ENCODE peak calls at places on chromosomes 4 and X, in six cellular contexts. K is H1; Y is heart left ventricle; E is CD8-positive, alpha-beta T cell; J is tibial artery; N is CD4-positive, alpha-beta T cell. Z is an unnamed sample.

GRCh38 chrX:102765794-102766193 is 45.3 kb downstream of the GPRASP3 start:
- DNase-seq in K (no peak), E (no peak), N (no peak), J (no peak), Y (no peak), Z (no peak)

GRCh38 chr4:77040265-77040664 is 35.5 kb downstream of the CCNI start:
- DNase-seq in K (no peak), N (no peak), Y (no peak), E (no peak), J (no peak), Z (no peak)

GRCh38 chr4:6855692-6856297 is 53.8 kb upstream of the TBC1D14 start:
- DNase-seq in K (no peak), J (no peak), N (no peak), Y (no peak), E (peak), Z (no peak)

GRCh38 chr4:76930721-76931481 is 18.7 kb upstream of the SEPTIN11 start:
- DNase-seq in Y (no peak), J (no peak), N (no peak), K (no peak), E (no peak), Z (peak)

GRCh38 chrX:139932077-139932900 is 564 bp downstream of the ATP11C start:
- DNase-seq in K (no peak), N (peak), J (peak), E (peak), Y (peak), Z (no peak)

GRCh38 chrX:20571611-20572010 is 304.9 kb upstream of the RPS6KA3 start:
- DNase-seq in J (no peak), E (no peak), Y (no peak), N (no peak), K (no peak), Z (no peak)

GRCh38 chr4:2047031-2047660 is 12.0 kb upstream of the NAT8L start:
- DNase-seq in E (no peak), Y (no peak), N (no peak), K (no peak), J (peak), Z (no peak)

GRCh38 chr4:55475394-55476243 is 71.1 kb downstream of the CLOCK start:
- DNase-seq in N (no peak), J (no peak), Y (no peak), K (no peak), E (no peak), Z (peak)

GRCh38 chr4:159224412-159224811 is 121.5 kb downstream of the RAPGEF2 start:
- DNase-seq in E (no peak), Y (no peak), K (no peak), J (no peak), N (no peak), Z (no peak)

GRCh38 chr4:108375434-108375833 is 206.7 kb upstream of the LEF1 start:
- DNase-seq in E (no peak), K (no peak), N (no peak), Y (no peak), J (no peak), Z (no peak)

GRCh38 chr4:185395255-185395955 is at the start of gene LRP2BP:
- DNase-seq in E (no peak), K (no peak), J (no peak), N (no peak), Y (no peak), Z (peak)

GRCh38 chrX:130770615-130771014 is 132.4 kb downstream of the ENOX2 start:
- DNase-seq in K (no peak), E (no peak), J (no peak), Y (no peak), N (no peak), Z (peak)

GRCh38 chr4:179893967-179894590 is 2349.1 kb upstream of the TENM3 start:
- DNase-seq in E (no peak), J (no peak), K (no peak), N (no peak), Y (no peak), Z (no peak)

GRCh38 chr4:158297866-158298265 is 87.6 kb downstream of the TMEM144 start:
- DNase-seq in K (no peak), J (no peak), Y (no peak), E (no peak), N (no peak), Z (no peak)

GRCh38 chr4:55297346-55297745 is 48.7 kb upstream of the SRD5A3 start:
- DNase-seq in E (no peak), K (no peak), J (no peak), Y (no peak), N (no peak), Z (peak)

GRCh38 chrX:30615229-30615628 is 37.7 kb upstream of the TASL start:
- DNase-seq in Y (no peak), K (no peak), E (no peak), N (no peak), J (no peak), Z (no peak)

GRCh38 chrX:9788908-9789307 is 2.7 kb downstream of the SHROOM2 start:
- DNase-seq in N (no peak), K (no peak), Y (no peak), E (no peak), J (no peak), Z (no peak)

GRCh38 chr4:41384992-41385391 is 128.3 kb downstream of the UCHL1 start:
- DNase-seq in N (no peak), E (no peak), J (peak), K (no peak), Y (peak), Z (no peak)

GRCh38 chrX:53435997-53436396 is 1.8 kb upstream of the HSD17B10 start:
- DNase-seq in E (peak), J (no peak), K (no peak), N (peak), Y (no peak), Z (no peak)

GRCh38 chr4:138494931-138495330 is 252.8 kb upstream of the SLC7A11 start:
- DNase-seq in E (no peak), K (peak), Y (no peak), N (no peak), J (no peak), Z (no peak)

GRCh38 chrX:24025741-24026402 is 1.1 kb downstream of the KLHL15 start:
- DNase-seq in N (no peak), Y (no peak), K (no peak), J (peak), E (no peak), Z (no peak)

GRCh38 chr4:170581322-170581721 is 491.6 kb upstream of the AADAT start:
- DNase-seq in N (no peak), Y (no peak), E (no peak), K (peak), J (no peak), Z (no peak)

GRCh38 chr4:40684404-40684803 is 54.7 kb upstream of the RBM47 start:
- DNase-seq in N (no peak), Y (no peak), K (no peak), J (no peak), E (no peak), Z (no peak)

GRCh38 chrX:141839856-141840255 is 1.7 kb downstream of the MAGEC3 start:
- DNase-seq in J (no peak), N (no peak), Y (no peak), E (no peak), K (no peak), Z (no peak)

GRCh38 chr4:20474119-20474518 is 222.4 kb downstream of the SLIT2 start:
- DNase-seq in J (no peak), K (no peak), N (no peak), E (no peak), Y (no peak), Z (no peak)

GRCh38 chr4:76308548-76308947 is 2.0 kb downstream of the STBD1 start:
- DNase-seq in N (no peak), Y (peak), J (no peak), E (no peak), K (no peak), Z (no peak)

GRCh38 chr4:174066806-174067205 is 216.7 kb downstream of the FBXO8 start:
- DNase-seq in N (no peak), K (no peak), J (no peak), Y (no peak), E (no peak), Z (no peak)

GRCh38 chr4:145736241-145736831 is 56.4 kb downstream of the C4orf51 start:
- DNase-seq in Y (no peak), K (no peak), J (peak), E (no peak), N (no peak), Z (no peak)
- H3K27ac ChIP-seq in Y (peak), K (no peak), J (peak), E (no peak), N (no peak), Z (peak)

DNA sequence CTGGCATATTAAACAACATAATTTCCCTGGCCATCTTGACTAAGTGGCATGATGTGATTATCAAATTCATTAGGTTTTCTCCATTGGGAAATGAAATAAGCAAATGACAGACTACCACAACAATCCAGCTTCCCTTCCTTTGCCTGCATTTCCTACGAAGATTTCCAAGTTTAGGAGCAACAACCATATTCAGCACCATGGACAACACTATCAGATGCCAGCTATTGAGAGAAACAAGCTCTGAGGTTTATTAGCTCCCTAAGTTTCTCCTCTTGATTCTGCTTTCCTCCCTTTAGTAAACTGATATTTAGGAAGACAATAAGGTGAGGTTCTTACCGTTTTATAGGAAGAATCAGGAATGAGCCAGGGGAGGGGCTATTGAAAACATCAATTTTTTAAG is 36.2 kb downstream of the DCX start:
- DNase-seq in E (no peak), N (no peak), K (no peak), Y (no peak), J (no peak), Z (no peak)
- H3K27ac ChIP-seq in E (no peak), N (no peak), K (no peak), Y (no peak), J (no peak), Z (no peak)

DNA sequence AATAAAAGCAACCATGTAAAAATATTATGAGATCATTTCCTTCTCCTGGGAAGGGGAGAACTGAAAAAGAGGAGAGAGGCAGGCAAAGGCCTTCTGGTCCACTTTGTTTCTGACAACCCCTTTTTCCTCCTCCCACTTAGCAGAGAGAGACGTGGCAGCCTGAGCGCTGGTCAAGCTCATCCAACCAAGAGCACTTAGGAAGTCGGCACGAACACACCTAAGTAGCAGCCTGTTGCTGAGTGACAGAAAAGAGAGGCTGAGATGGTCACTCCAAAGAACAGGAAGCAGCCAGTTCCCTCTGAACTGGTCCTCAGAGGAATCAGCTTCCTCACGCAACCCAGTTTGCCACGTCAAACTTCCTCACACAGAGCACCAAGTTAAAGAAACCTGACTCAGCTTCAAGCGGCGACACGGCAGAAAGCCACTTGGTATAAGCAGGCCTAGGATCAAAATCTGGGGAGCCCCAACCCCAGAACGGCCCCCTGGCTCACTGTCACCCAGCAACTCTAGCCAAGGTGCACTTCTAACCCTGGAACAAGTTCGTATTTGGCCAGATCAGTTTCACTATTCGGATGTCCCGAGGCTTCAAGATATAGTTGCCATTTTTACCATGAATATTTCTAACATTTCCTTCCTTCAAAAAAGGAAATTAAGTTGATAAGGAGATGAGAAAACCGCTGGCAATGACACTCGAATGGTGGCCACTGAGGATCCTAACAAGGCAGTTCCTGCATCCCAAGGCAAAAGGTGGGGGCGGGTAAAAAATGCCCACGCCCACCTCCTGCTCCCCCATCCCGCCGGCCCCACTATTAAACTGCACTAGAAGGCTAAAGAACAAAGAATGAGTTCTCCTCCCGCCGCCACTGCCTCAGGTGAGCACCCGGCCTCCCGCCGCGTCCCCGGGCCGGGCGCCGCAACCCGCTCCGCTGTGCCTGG is 698 bp downstream of the SEC24D start:
- DNase-seq in J (peak), N (peak), E (peak), K (no peak), Y (peak), Z (no peak)
- H3K27ac ChIP-seq in J (peak), N (peak), E (peak), K (peak), Y (peak), Z (peak)

GRCh38 chr4:189941005-189941450 is 356 bp downstream of the FRG1 start:
- DNase-seq in J (no peak), N (no peak), E (no peak), K (no peak), Y (peak), Z (no peak)
- H3K27ac ChIP-seq in J (peak), N (peak), E (peak), K (peak), Y (peak), Z (peak)

GRCh38 chr4:169185133-169185956 is 85.4 kb downstream of the SH3RF1 start:
- DNase-seq in N (no peak), E (no peak), Y (no peak), K (no peak), J (no peak), Z (no peak)

GRCh38 chr4:169183581-169183980 is 87.2 kb downstream of the SH3RF1 start:
- DNase-seq in N (no peak), Y (no peak), K (no peak), E (no peak), J (no peak), Z (no peak)

GRCh38 chr4:169184236-169184635 is 86.5 kb downstream of the SH3RF1 start:
- DNase-seq in K (no peak), Y (no peak), J (no peak), N (no peak), E (no peak), Z (no peak)

GRCh38 chr4:169188204-169188603 is 82.6 kb downstream of the SH3RF1 start:
- DNase-seq in N (no peak), J (no peak), K (no peak), E (no peak), Y (no peak), Z (no peak)

DNA sequence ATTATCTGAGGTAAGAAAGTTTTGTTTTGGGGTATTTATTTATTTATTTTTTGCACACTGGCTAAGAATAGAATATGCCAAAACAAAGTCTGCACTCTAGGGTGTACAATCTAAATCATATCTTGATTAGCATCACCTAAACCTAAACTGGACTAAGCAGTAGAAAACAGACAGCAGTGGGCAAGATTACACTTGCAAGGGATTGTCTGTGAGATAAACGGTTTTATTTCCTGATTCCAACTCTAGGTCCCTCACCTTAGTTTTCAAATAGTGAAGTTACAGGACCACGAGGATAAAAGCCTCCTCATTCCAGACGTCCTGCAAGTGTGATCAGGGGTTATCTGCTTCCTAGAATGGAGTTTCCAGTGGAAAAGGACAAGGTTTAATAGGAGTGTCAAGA is 86.1 kb downstream of the SH3RF1 start:
- DNase-seq in K (no peak), J (no peak), E (no peak), Y (no peak), N (no peak), Z (no peak)
- H3K27ac ChIP-seq in K (no peak), J (no peak), E (no peak), Y (no peak), N (no peak), Z (peak)

GRCh38 chr4:176789955-176790354 is 2.8 kb downstream of the VEGFC start:
- DNase-seq in Y (no peak), E (no peak), K (no peak), J (no peak), N (no peak), Z (peak)

GRCh38 chr4:176792348-176793059 is at the start of gene VEGFC:
- DNase-seq in J (peak), E (no peak), N (no peak), Y (peak), K (peak), Z (no peak)

GRCh38 chr4:176788971-176789370 is 3.8 kb downstream of the VEGFC start:
- DNase-seq in N (no peak), Y (no peak), K (no peak), J (no peak), E (no peak), Z (no peak)

GRCh38 chr4:176791591-176792347 is 953 bp downstream of the VEGFC start:
- DNase-seq in J (no peak), N (no peak), K (no peak), E (no peak), Y (peak), Z (no peak)

DNA sequence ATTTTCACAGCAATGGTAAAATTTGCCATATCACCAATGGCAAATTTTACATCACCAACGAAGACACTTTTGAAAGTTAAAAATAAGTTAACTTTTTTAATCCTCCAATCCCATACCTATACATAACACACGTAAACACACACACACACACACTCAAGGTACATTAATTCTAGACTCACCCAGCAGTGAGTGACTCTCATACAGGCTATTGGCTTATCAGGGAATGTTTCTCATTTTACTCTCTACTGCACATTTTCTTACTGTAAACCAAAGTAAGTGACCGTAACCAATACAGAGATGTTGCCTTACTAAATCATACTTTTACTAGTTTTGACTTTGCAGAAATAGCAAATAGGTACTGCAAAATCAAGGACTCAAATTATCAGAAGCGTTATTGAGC is 2.3 kb downstream of the VEGFC start:
- DNase-seq in N (no peak), E (no peak), J (no peak), K (no peak), Y (no peak), Z (no peak)
- H3K27ac ChIP-seq in N (no peak), E (no peak), J (no peak), K (no peak), Y (no peak), Z (peak)

GRCh38 chr4:112280657-112281056 is 5.0 kb downstream of the TIFA start:
- DNase-seq in Y (no peak), K (no peak), J (no peak), E (no peak), N (no peak), Z (no peak)

GRCh38 chr4:112279882-112280315 is 5.8 kb downstream of the TIFA start:
- DNase-seq in J (no peak), K (no peak), Y (no peak), E (no peak), N (no peak), Z (no peak)

GRCh38 chr4:112284662-112285411 is 867 bp downstream of the TIFA start:
- DNase-seq in Y (peak), E (no peak), J (no peak), K (no peak), N (no peak), Z (no peak)

GRCh38 chr4:112284166-112284565 is 1.5 kb downstream of the TIFA start:
- DNase-seq in Y (no peak), J (no peak), E (no peak), N (no peak), K (no peak), Z (no peak)

DNA sequence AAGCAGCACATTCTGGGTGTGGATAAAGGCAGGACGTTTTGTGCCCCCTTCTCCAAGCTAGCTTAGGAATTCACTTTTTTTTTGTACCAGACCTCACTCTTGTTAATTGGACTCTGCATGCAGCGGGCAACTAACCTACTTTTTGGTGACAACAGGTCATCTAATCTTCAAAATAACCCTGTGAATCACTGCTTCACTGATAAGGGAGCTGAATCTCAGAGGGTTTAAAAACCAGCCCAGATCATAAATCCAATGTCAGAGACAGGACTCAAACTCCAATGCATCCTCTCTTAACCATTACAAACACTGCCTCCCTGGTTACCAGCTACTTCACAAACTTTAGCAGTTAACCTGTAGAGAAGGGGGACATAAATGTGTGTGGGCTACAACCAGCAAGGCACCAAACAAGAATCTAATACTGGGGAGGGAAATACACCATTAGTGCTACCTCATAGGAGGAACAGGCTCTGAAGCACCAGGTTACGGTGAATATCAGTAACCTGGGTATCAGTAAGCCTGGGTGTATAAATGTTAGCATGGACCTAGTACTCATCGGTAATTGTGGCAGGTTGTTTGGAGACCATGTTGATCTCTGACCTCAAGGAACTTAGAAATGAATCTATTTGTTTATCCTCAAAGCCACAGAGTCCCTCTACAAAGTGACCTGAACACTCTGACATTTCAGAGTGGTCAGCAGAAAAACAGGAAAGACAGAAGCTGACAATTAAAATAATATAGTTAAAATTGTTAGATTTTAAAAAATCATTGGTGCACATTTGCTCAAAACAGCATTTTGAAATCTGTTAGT is 2.6 kb downstream of the TIFA start:
- DNase-seq in E (no peak), J (no peak), Y (no peak), K (no peak), N (no peak), Z (no peak)
- H3K27ac ChIP-seq in E (no peak), J (no peak), Y (no peak), K (no peak), N (no peak), Z (no peak)

Z was measured in epithelial cell of prostate.